ENCODE peak calls at places on chromosomes 6 and 20, in six cellular contexts. One of them, this sample, is unnamed.

GRCh38 chr6:127459231-127459641 is at the start of gene KIAA0408:
- DNase-seq in upper lobe of right lung: peak
- DNase-seq in cardiac muscle cell: peak
- DNase-seq in AG04450: no peak
- DNase-seq in NB4: peak
- DNase-seq in left ventricle myocardium inferior: peak
- DNase-seq in this sample: peak

GRCh38 chr6:5723905-5724691 is 282.6 kb downstream of the NRN1 start:
- DNase-seq in left ventricle myocardium inferior: peak
- DNase-seq in AG04450: no peak
- DNase-seq in NB4: peak
- DNase-seq in upper lobe of right lung: peak
- DNase-seq in cardiac muscle cell: no peak
- DNase-seq in this sample: peak

GRCh38 chr6:35722121-35722761 is 14.6 kb upstream of the ARMC12 start:
- DNase-seq in NB4: no peak
- DNase-seq in upper lobe of right lung: peak
- DNase-seq in left ventricle myocardium inferior: peak
- DNase-seq in cardiac muscle cell: peak
- DNase-seq in AG04450: no peak
- DNase-seq in this sample: peak

GRCh38 chr6:44932651-44933091 is 395.5 kb upstream of the RUNX2 start:
- DNase-seq in AG04450: no peak
- DNase-seq in left ventricle myocardium inferior: no peak
- DNase-seq in cardiac muscle cell: no peak
- DNase-seq in NB4: no peak
- DNase-seq in upper lobe of right lung: no peak
- DNase-seq in this sample: no peak

GRCh38 chr6:217048-217659 is 75.1 kb upstream of the DUSP22 start:
- DNase-seq in upper lobe of right lung: peak
- DNase-seq in left ventricle myocardium inferior: no peak
- DNase-seq in NB4: peak
- DNase-seq in cardiac muscle cell: no peak
- DNase-seq in AG04450: no peak
- DNase-seq in this sample: peak

GRCh38 chr6:88989215-88989614 is 25.8 kb upstream of the RNGTT start:
- DNase-seq in upper lobe of right lung: no peak
- DNase-seq in AG04450: no peak
- DNase-seq in NB4: no peak
- DNase-seq in left ventricle myocardium inferior: no peak
- DNase-seq in cardiac muscle cell: peak
- DNase-seq in this sample: peak

GRCh38 chr6:167275436-167275835 is 15.7 kb upstream of the UNC93A start:
- DNase-seq in left ventricle myocardium inferior: no peak
- DNase-seq in upper lobe of right lung: no peak
- DNase-seq in NB4: no peak
- DNase-seq in AG04450: no peak
- DNase-seq in cardiac muscle cell: no peak
- DNase-seq in this sample: no peak

GRCh38 chr6:101830501-101831031 is 437.1 kb downstream of the GRIK2 start:
- DNase-seq in left ventricle myocardium inferior: no peak
- DNase-seq in upper lobe of right lung: no peak
- DNase-seq in AG04450: no peak
- DNase-seq in NB4: no peak
- DNase-seq in cardiac muscle cell: peak
- DNase-seq in this sample: peak

GRCh38 chr6:64034331-64034730 is 398.7 kb downstream of the PHF3 start:
- DNase-seq in cardiac muscle cell: peak
- DNase-seq in AG04450: no peak
- DNase-seq in left ventricle myocardium inferior: no peak
- DNase-seq in NB4: no peak
- DNase-seq in upper lobe of right lung: no peak
- DNase-seq in this sample: no peak

GRCh38 chr6:105817370-105817769 is 268.8 kb upstream of the PRDM1 start:
- DNase-seq in cardiac muscle cell: no peak
- DNase-seq in AG04450: no peak
- DNase-seq in upper lobe of right lung: no peak
- DNase-seq in NB4: no peak
- DNase-seq in left ventricle myocardium inferior: no peak
- DNase-seq in this sample: no peak

GRCh38 chr20:34557936-34558319 is 590 bp upstream of the MAP1LC3A start:
- DNase-seq in AG04450: no peak
- DNase-seq in left ventricle myocardium inferior: no peak
- DNase-seq in upper lobe of right lung: no peak
- DNase-seq in NB4: no peak
- DNase-seq in cardiac muscle cell: no peak
- DNase-seq in this sample: no peak

GRCh38 chr6:87944541-87944954 is 103.1 kb upstream of the SPACA1 start:
- DNase-seq in cardiac muscle cell: peak
- DNase-seq in NB4: peak
- DNase-seq in left ventricle myocardium inferior: peak
- DNase-seq in AG04450: no peak
- DNase-seq in upper lobe of right lung: peak
- DNase-seq in this sample: peak

GRCh38 chr6:36127462-36128016 is 2.8 kb upstream of the MAPK13 start:
- DNase-seq in NB4: peak
- DNase-seq in upper lobe of right lung: peak
- DNase-seq in cardiac muscle cell: peak
- DNase-seq in AG04450: peak
- DNase-seq in left ventricle myocardium inferior: no peak
- DNase-seq in this sample: peak

GRCh38 chr6:47335456-47335855 is 25.8 kb upstream of the TNFRSF21 start:
- DNase-seq in AG04450: no peak
- DNase-seq in upper lobe of right lung: no peak
- DNase-seq in cardiac muscle cell: no peak
- DNase-seq in left ventricle myocardium inferior: no peak
- DNase-seq in NB4: peak
- DNase-seq in this sample: no peak

GRCh38 chr6:169589699-169590257 is 112.1 kb downstream of the WDR27 start:
- DNase-seq in left ventricle myocardium inferior: no peak
- DNase-seq in upper lobe of right lung: no peak
- DNase-seq in NB4: no peak
- DNase-seq in cardiac muscle cell: no peak
- DNase-seq in AG04450: no peak
- DNase-seq in this sample: peak

GRCh38 chr6:94835264-94835663 is 742.1 kb upstream of the MANEA start:
- DNase-seq in NB4: no peak
- DNase-seq in left ventricle myocardium inferior: no peak
- DNase-seq in cardiac muscle cell: no peak
- DNase-seq in AG04450: no peak
- DNase-seq in upper lobe of right lung: no peak
- DNase-seq in this sample: no peak

GRCh38 chr6:106223300-106223930 is 102.1 kb downstream of the ATG5 start:
- DNase-seq in AG04450: peak
- DNase-seq in NB4: peak
- DNase-seq in upper lobe of right lung: no peak
- DNase-seq in cardiac muscle cell: peak
- DNase-seq in left ventricle myocardium inferior: peak
- DNase-seq in this sample: peak

GRCh38 chr6:137926207-137926731 is 59.2 kb downstream of the TNFAIP3 start:
- DNase-seq in cardiac muscle cell: peak
- DNase-seq in NB4: peak
- DNase-seq in upper lobe of right lung: no peak
- DNase-seq in AG04450: peak
- DNase-seq in left ventricle myocardium inferior: no peak
- DNase-seq in this sample: peak

DNA sequence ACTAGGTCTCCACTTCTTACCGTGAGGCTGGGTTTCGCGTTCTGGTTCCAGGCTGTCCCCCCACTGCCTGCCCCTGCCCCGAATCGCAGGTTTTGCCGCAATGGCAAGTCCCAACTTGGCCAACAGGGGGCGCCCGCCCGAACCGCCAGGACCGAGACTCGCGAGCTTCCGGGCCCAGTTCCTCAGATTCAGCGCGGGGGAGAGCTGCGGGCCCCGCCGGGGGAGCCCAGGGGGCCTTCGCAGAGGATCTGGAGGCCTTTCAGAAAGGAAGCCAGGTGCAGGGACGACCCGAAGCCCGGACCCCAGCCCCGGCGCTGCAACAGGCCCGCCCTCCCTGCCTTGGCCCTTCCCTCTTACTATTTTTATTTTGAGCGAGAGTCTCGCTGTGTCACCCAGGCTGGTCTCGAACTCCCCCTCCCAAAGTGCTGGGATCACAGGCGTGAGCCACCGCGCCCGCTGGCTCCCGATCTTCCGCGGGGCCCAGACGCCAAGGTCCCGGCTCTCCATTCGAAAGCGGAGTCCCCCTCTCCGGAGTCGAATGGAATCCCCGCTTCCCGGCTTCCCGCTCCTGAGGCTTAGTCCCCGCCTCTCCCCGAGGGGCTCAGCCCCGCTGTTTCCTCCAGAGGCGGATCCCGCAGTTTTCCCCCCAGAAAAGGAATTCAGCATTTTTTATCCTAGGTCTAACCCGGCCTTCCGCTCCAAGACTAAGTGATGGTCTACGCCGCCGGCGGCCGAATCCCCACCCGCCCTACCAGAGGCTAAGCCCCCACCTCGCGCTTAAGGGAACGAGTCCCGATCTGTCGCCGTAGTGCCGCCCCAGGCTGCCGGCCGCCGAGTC is 11.7 kb upstream of the TMC2 start:
- DNase-seq in cardiac muscle cell: peak
- DNase-seq in NB4: peak
- DNase-seq in upper lobe of right lung: peak
- DNase-seq in AG04450: peak
- DNase-seq in left ventricle myocardium inferior: peak
- DNase-seq in this sample: peak
- H3K4me3 ChIP-seq in cardiac muscle cell: peak
- H3K4me3 ChIP-seq in NB4: peak
- H3K4me3 ChIP-seq in upper lobe of right lung: peak
- H3K4me3 ChIP-seq in AG04450: peak
- H3K4me3 ChIP-seq in left ventricle myocardium inferior: peak
- H3K4me3 ChIP-seq in this sample: peak

DNA sequence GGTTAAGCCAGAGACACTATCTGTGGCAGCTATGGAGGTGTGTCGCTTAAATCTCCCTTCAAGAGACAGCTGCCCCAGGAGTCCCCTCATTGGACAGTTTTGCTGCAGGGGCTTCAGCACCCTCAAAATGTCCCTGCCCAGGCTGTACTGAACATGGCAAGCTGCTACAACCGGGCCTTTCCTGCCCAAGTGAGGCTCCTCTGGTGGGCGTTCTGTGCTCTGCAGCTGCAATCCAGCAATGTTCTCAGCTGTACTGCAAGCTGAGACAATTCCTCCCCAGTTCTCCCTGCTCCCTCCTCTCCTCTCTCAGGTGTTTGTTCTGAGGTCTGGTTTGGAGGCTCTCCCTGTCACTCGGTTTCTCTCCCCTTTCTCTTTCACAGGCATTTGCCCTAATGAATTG is 190.8 kb upstream of the LAMP5 start:
- DNase-seq in NB4: no peak
- DNase-seq in upper lobe of right lung: no peak
- DNase-seq in cardiac muscle cell: peak
- DNase-seq in left ventricle myocardium inferior: no peak
- DNase-seq in AG04450: no peak
- DNase-seq in this sample: peak
- TF ChIP-seq CTCF in NB4: peak
- TF ChIP-seq CTCF in upper lobe of right lung: peak
- TF ChIP-seq CTCF in cardiac muscle cell: peak
- TF ChIP-seq CTCF in left ventricle myocardium inferior: peak
- TF ChIP-seq CTCF in AG04450: peak
- TF ChIP-seq CTCF in this sample: peak

DNA sequence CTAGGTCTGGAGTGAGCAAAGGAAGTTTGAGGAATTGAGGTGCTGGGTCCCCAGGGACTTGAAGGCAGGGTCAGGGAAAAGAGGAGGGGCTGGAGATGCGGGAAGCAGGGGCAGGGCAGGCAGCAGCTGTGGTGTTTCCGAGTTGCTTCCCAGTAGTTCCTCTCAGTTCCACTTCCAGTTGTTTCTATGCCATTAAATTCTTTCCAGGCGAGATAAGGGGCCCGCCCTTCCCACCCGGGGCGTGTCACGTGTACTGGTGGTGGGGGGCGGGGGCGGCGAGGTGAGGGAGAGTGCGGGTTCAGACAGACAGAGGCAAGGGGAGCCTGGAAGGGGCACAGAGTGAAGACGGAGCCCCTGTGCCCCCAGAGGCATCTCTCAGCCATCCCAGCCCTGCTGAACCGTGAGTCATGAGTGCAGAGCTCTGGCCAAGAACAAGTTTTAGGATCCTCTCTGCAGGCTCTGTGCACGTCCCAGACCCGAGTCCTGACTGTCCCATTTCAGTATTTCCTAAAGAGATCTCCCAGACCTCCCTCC is 977 bp downstream of the TNXB start:
- DNase-seq in upper lobe of right lung: no peak
- DNase-seq in AG04450: no peak
- DNase-seq in cardiac muscle cell: peak
- DNase-seq in NB4: no peak
- DNase-seq in left ventricle myocardium inferior: peak
- DNase-seq in this sample: peak
- H3K4me3 ChIP-seq in upper lobe of right lung: peak
- H3K4me3 ChIP-seq in AG04450: no peak
- H3K4me3 ChIP-seq in cardiac muscle cell: no peak
- H3K4me3 ChIP-seq in NB4: no peak
- H3K4me3 ChIP-seq in left ventricle myocardium inferior: peak
- H3K4me3 ChIP-seq in this sample: no peak

DNA sequence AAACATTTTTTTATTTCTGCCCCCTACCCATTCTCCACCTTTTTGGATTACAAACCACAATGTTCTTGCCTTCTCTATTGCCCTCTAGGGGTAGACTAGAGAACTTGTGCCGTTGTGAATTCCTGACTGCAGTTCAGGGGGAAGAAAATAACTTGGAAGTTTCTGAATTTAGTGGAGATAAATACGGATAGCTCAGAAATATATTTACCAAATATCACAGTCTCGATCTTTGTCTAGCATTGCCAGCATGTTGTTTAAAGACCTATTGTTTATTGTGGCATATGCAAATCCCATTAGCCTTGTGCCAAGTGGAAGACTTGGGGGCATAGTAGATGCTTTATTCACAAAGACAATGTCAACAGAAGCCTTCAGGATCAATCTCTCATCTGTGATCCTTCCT is 154.1 kb upstream of the MMS22L start:
- DNase-seq in upper lobe of right lung: no peak
- DNase-seq in left ventricle myocardium inferior: no peak
- DNase-seq in NB4: peak
- DNase-seq in cardiac muscle cell: peak
- DNase-seq in AG04450: no peak
- DNase-seq in this sample: peak
- TF ChIP-seq CTCF in upper lobe of right lung: peak
- TF ChIP-seq CTCF in left ventricle myocardium inferior: peak
- TF ChIP-seq CTCF in NB4: peak
- TF ChIP-seq CTCF in cardiac muscle cell: peak
- TF ChIP-seq CTCF in AG04450: peak
- TF ChIP-seq CTCF in this sample: peak

This sample was measured in choroid plexus epithelial cell.